ENCODE peak calls at places on chromosomes 11 and 22, in five cellular contexts. I is AG09319, U is glutamatergic neuron, Z is HFFc6, Q is activated B cell treated with CpG ODN at 0.5 μM for 24 hours. S is an unnamed sample.

GRCh38 chr22:30555282-30556210 is 9.0 kb upstream of the SEC14L6 start:
- DNase-seq in I (no peak), U (no peak), Z (no peak), Q (no peak), S (no peak)

GRCh38 chr11:96426356-96427103 is 36.7 kb downstream of the JRKL start:
- DNase-seq in I (peak; percentile 31), Z (peak; percentile 21), U (no peak), Q (no peak), S (no peak)

GRCh38 chr11:19380375-19380774 is 139.6 kb upstream of the E2F8 start:
- DNase-seq in I (no peak), Z (peak; percentile 89), Q (no peak), U (no peak), S (no peak)

GRCh38 chr22:30402036-30402759 is 5.4 kb downstream of the SEC14L2 start:
- DNase-seq in U (no peak), I (no peak), Z (no peak), Q (no peak), S (no peak)

GRCh38 chr11:93089474-93090102 is 108.2 kb downstream of the SLC36A4 start:
- DNase-seq in I (peak; percentile 2), Z (peak; percentile 60), U (no peak), Q (no peak), S (no peak)

GRCh38 chr11:106986673-106987072 is 31.6 kb downstream of the GUCY1A2 start:
- DNase-seq in Z (no peak), Q (no peak), I (no peak), U (no peak), S (no peak)

GRCh38 chr11:96256604-96257003 is 86.4 kb downstream of the MAML2 start:
- DNase-seq in I (no peak), Z (no peak), Q (no peak), U (no peak), S (no peak)

GRCh38 chr11:64245797-64246623 is 733 bp downstream of the PPP1R14B start:
- DNase-seq in Q (peak; percentile 50), U (peak; percentile 70), Z (peak; percentile 88), I (peak; percentile 49), S (peak; percentile 95)

GRCh38 chr11:58286249-58286648 is 18.2 kb upstream of the OR10W1 start:
- DNase-seq in I (no peak), Q (no peak), U (no peak), Z (peak; percentile 32), S (no peak)

GRCh38 chr11:91730620-91731019 is 494.0 kb upstream of the FAT3 start:
- DNase-seq in Z (no peak), U (no peak), Q (no peak), I (no peak), S (no peak)

GRCh38 chr11:33211153-33211552 is 46.0 kb upstream of the HIPK3 start:
- DNase-seq in Z (no peak), I (no peak), Q (no peak), U (no peak), S (no peak)

GRCh38 chr11:8277691-8278090 is 14.0 kb upstream of the LMO1 start:
- DNase-seq in Z (no peak), I (no peak), U (no peak), Q (no peak), S (no peak)

GRCh38 chr22:27616033-27616432 is 185.5 kb downstream of the MN1 start:
- DNase-seq in I (no peak), U (no peak), Z (no peak), Q (no peak), S (no peak)

GRCh38 chr22:32777997-32778396 is 23.5 kb upstream of the TIMP3 start:
- DNase-seq in U (no peak), Q (no peak), I (no peak), Z (no peak), S (no peak)

GRCh38 chr22:32771761-32772160 is 29.7 kb upstream of the TIMP3 start:
- DNase-seq in Q (no peak), Z (no peak), U (no peak), I (no peak), S (no peak)

GRCh38 chr22:32776397-32776796 is 25.1 kb upstream of the TIMP3 start:
- DNase-seq in Q (no peak), Z (no peak), U (no peak), I (no peak), S (no peak)

GRCh38 chr22:32776800-32777199 is 24.7 kb upstream of the TIMP3 start:
- DNase-seq in U (no peak), Z (no peak), Q (no peak), I (no peak), S (no peak)

DNA sequence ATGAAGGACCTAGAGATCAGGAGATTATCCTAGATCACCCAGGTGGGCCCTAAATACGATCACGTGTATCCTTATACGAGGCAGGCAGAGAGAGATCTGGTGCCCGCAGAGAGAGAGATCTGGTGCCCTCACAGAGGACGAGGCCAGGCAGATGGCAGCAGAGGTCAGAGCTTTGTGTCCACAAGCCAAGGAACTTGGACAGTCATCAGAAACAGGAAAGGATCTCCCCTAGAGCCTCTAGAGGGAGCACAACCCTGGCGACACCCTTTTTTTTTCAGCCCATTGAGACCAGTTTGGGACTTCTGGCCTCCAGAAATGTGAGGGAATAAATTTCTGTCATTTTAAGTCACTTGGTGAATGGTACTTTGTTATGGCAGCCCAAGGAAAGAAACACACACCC is 25.5 kb upstream of the TIMP3 start:
- DNase-seq in Q (no peak), I (no peak), Z (no peak), U (no peak), S (no peak)
- TF ChIP-seq CTCF in Q (no peak), I (peak; percentile 35), Z (peak; percentile 70), U (no peak), S (peak; percentile 32)

GRCh38 chr11:113690619-113691569 is 15.2 kb downstream of the TMPRSS5 start:
- DNase-seq in I (no peak), Z (peak; percentile 21), Q (no peak), U (no peak), S (peak; percentile 85)
- TF ChIP-seq CTCF in I (peak; percentile 18), Z (peak; percentile 61), Q (no peak), U (peak; percentile 66), S (peak; percentile 46)

GRCh38 chr22:37146507-37147180 is 3.1 kb downstream of the IL2RB start:
- DNase-seq in U (no peak), Q (no peak), Z (no peak), I (no peak), S (no peak)

GRCh38 chr22:37147186-37147990 is 2.3 kb downstream of the IL2RB start:
- DNase-seq in I (no peak), Z (no peak), U (no peak), Q (no peak), S (no peak)

GRCh38 chr22:37145415-37146385 is 4.0 kb downstream of the IL2RB start:
- DNase-seq in I (no peak), Q (no peak), U (no peak), Z (no peak), S (no peak)

GRCh38 chr22:37148742-37149665 is 712 bp downstream of the IL2RB start:
- DNase-seq in U (no peak), I (no peak), Z (no peak), Q (no peak), S (no peak)

DNA sequence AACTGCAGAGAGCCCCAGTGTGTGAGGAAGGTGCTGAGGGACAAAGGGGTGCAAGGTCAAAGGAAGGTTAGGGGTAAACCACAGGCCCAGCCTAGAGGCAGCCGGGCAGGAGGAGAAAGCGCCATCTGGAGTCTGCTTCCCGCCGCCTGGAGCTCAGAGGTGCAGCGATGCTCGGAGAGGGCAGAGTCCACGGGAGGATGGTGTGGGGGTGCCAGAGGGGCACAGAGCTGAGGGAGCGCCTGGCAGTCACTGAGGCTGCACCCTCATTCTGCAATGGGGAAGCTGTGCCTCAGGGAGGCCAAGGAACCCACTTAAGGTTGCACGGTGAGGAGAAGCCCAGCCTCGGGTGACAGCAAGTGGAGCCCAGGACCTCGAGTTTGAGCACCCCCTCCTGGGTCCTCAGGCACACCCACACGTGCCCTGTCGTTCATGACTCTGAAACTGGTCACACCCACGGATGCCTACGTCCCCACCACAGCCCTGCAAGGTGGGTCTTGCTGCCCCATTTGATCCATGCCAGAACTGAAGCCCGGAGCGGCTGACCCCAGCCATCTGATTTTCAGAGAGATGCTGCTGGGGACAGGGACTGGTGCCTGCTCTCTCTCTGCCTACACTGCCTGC is 1.6 kb downstream of the IL2RB start:
- DNase-seq in U (no peak), I (no peak), Q (no peak), Z (no peak), S (no peak)
- TF ChIP-seq CTCF in U (no peak), I (no peak), Q (no peak), Z (no peak), S (no peak)

DNA sequence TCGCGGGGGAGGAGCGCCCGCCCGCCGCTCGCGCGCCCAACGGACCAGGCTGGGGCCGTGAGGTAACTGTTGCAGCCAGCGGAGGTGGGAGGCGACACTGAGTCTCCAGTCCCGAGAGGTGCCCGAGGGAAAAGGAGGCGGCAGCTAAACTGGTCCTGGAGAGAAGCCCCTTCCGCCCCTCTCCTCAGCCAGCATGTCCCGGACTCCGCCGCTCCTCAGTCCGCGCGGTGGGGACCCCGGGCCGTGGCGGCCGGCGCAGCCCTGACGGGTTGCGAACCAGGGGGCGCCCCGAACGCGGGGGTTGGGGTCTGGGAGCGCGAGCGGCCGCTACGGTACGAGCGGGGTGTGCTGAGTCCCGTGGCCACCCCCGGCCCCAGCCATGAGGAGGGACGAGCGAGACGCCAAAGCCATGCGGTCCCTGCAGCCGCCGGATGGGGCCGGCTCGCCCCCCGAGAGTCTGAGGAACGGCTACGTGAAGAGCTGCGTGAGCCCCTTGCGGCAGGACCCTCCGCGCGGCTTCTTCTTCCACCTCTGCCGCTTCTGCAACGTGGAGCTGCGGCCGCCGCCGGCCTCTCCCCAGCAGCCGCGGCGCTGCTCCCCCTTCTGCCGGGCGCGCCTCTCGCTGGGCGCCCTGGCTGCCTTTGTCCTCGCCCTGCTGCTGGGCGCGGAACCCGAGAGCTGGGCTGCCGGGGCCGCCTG is at the start of gene PDE3B:
- DNase-seq in I (no peak), Q (peak; percentile 56), Z (no peak), U (peak; percentile 81), S (no peak)
- TF ChIP-seq CTCF in I (no peak), Q (no peak), Z (no peak), U (no peak), S (no peak)

GRCh38 chr11:124640660-124641059 is 18.0 kb downstream of the TBRG1 start:
- DNase-seq in Z (no peak), U (no peak), Q (no peak), I (no peak), S (no peak)
- TF ChIP-seq CTCF in Z (no peak), U (no peak), Q (no peak), I (no peak), S (no peak)

GRCh38 chr11:134592391-134592990 is 180.4 kb upstream of the B3GAT1 start:
- DNase-seq in I (no peak), Q (no peak), Z (no peak), U (peak; percentile 82), S (peak; percentile 79)
- TF ChIP-seq CTCF in I (no peak), Q (no peak), Z (peak; percentile 13), U (peak; percentile 77), S (peak; percentile 51)

DNA sequence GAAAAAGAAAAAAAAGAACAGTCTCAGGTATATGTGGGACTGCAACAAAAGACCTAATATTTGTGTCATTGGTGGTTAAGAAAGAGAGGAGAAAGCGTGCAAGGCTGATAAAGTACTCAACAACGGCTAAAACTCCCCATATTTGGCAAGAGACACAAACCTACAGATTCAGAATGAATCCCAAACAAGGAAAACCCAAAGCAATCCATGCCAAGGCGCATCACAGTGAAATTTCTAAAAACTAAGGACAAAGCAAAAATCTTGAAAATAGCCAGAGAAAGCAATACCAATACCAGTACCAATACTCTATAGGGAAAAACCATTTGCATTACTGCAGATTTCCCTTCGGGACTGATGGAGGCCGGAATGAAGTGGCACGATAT is 32.4 kb upstream of the SEPTIN5 start:
- DNase-seq in U (no peak), Q (no peak), I (no peak), Z (no peak), S (no peak)
- TF ChIP-seq CTCF in U (no peak), Q (no peak), I (no peak), Z (no peak), S (no peak)

S was measured in osteocyte.